ENCODE peak calls at places on chromosomes 16 and 17, in ten cellular contexts. One of them, this sample, is unnamed.

GRCh38 chr17:71188811-71189492 is 931.9 kb upstream of the SOX9 start:
- DNase-seq in OCI-M1: no peak
- DNase-seq in NCI-H446: no peak
- DNase-seq in AG04449: peak
- DNase-seq in GM18507: no peak
- DNase-seq in left cardiac atrium: no peak
- DNase-seq in pancreas: no peak
- DNase-seq in LoVo: peak
- DNase-seq in activated effector memory CD4-positive, alpha-beta T cell treated with Interleukin-2 at 50 U/mL for 16 hours: no peak
- DNase-seq in lower leg skin: no peak
- DNase-seq in this sample: peak

GRCh38 chr17:69820881-69821473 is 254.0 kb upstream of the KCNJ16 start:
- DNase-seq in LoVo: no peak
- DNase-seq in OCI-M1: no peak
- DNase-seq in lower leg skin: no peak
- DNase-seq in GM18507: no peak
- DNase-seq in pancreas: peak
- DNase-seq in NCI-H446: no peak
- DNase-seq in activated effector memory CD4-positive, alpha-beta T cell treated with Interleukin-2 at 50 U/mL for 16 hours: no peak
- DNase-seq in AG04449: no peak
- DNase-seq in left cardiac atrium: no peak
- DNase-seq in this sample: no peak

GRCh38 chr17:10614536-10615155 is 42.5 kb downstream of the MYH3 start:
- DNase-seq in GM18507: peak
- DNase-seq in lower leg skin: no peak
- DNase-seq in AG04449: no peak
- DNase-seq in activated effector memory CD4-positive, alpha-beta T cell treated with Interleukin-2 at 50 U/mL for 16 hours: no peak
- DNase-seq in NCI-H446: no peak
- DNase-seq in pancreas: no peak
- DNase-seq in left cardiac atrium: peak
- DNase-seq in OCI-M1: peak
- DNase-seq in LoVo: peak
- DNase-seq in this sample: peak

GRCh38 chr16:89575247-89576172 is at the start of gene CPNE7:
- DNase-seq in left cardiac atrium: no peak
- DNase-seq in OCI-M1: no peak
- DNase-seq in LoVo: peak
- DNase-seq in GM18507: peak
- DNase-seq in lower leg skin: no peak
- DNase-seq in activated effector memory CD4-positive, alpha-beta T cell treated with Interleukin-2 at 50 U/mL for 16 hours: no peak
- DNase-seq in AG04449: no peak
- DNase-seq in NCI-H446: no peak
- DNase-seq in pancreas: no peak
- DNase-seq in this sample: no peak

GRCh38 chr17:38415250-38416194 is 12.7 kb upstream of the ARHGAP23 start:
- DNase-seq in OCI-M1: peak
- DNase-seq in left cardiac atrium: no peak
- DNase-seq in AG04449: no peak
- DNase-seq in lower leg skin: no peak
- DNase-seq in pancreas: no peak
- DNase-seq in activated effector memory CD4-positive, alpha-beta T cell treated with Interleukin-2 at 50 U/mL for 16 hours: no peak
- DNase-seq in LoVo: peak
- DNase-seq in GM18507: no peak
- DNase-seq in NCI-H446: peak
- DNase-seq in this sample: peak

GRCh38 chr16:2969545-2970521 is 685 bp downstream of the PAQR4 start:
- DNase-seq in AG04449: no peak
- DNase-seq in LoVo: peak
- DNase-seq in OCI-M1: peak
- DNase-seq in NCI-H446: peak
- DNase-seq in GM18507: peak
- DNase-seq in left cardiac atrium: peak
- DNase-seq in pancreas: peak
- DNase-seq in lower leg skin: no peak
- DNase-seq in activated effector memory CD4-positive, alpha-beta T cell treated with Interleukin-2 at 50 U/mL for 16 hours: peak
- DNase-seq in this sample: peak

GRCh38 chr17:74601944-74602572 is 10.0 kb upstream of the CD300LD start:
- DNase-seq in LoVo: peak
- DNase-seq in NCI-H446: no peak
- DNase-seq in AG04449: no peak
- DNase-seq in activated effector memory CD4-positive, alpha-beta T cell treated with Interleukin-2 at 50 U/mL for 16 hours: no peak
- DNase-seq in pancreas: no peak
- DNase-seq in OCI-M1: peak
- DNase-seq in GM18507: no peak
- DNase-seq in left cardiac atrium: no peak
- DNase-seq in lower leg skin: no peak
- DNase-seq in this sample: peak

GRCh38 chr17:60327870-60328362 is 64.0 kb downstream of the USP32 start:
- DNase-seq in NCI-H446: no peak
- DNase-seq in OCI-M1: no peak
- DNase-seq in GM18507: no peak
- DNase-seq in lower leg skin: no peak
- DNase-seq in pancreas: peak
- DNase-seq in LoVo: no peak
- DNase-seq in activated effector memory CD4-positive, alpha-beta T cell treated with Interleukin-2 at 50 U/mL for 16 hours: no peak
- DNase-seq in AG04449: no peak
- DNase-seq in left cardiac atrium: no peak
- DNase-seq in this sample: no peak

GRCh38 chr16:23949630-23950290 is 114.0 kb downstream of the PRKCB start:
- DNase-seq in lower leg skin: no peak
- DNase-seq in activated effector memory CD4-positive, alpha-beta T cell treated with Interleukin-2 at 50 U/mL for 16 hours: peak
- DNase-seq in LoVo: no peak
- DNase-seq in AG04449: no peak
- DNase-seq in OCI-M1: peak
- DNase-seq in left cardiac atrium: peak
- DNase-seq in pancreas: no peak
- DNase-seq in GM18507: peak
- DNase-seq in NCI-H446: no peak
- DNase-seq in this sample: no peak

GRCh38 chr17:74532115-74532514 is 840 bp upstream of the CD300LB start:
- DNase-seq in activated effector memory CD4-positive, alpha-beta T cell treated with Interleukin-2 at 50 U/mL for 16 hours: no peak
- DNase-seq in GM18507: no peak
- DNase-seq in lower leg skin: peak
- DNase-seq in NCI-H446: peak
- DNase-seq in LoVo: no peak
- DNase-seq in AG04449: no peak
- DNase-seq in pancreas: no peak
- DNase-seq in left cardiac atrium: peak
- DNase-seq in OCI-M1: peak
- DNase-seq in this sample: no peak

GRCh38 chr16:81583893-81584705 is 139.5 kb downstream of the CMIP start:
- DNase-seq in OCI-M1: no peak
- DNase-seq in AG04449: no peak
- DNase-seq in LoVo: peak
- DNase-seq in lower leg skin: peak
- DNase-seq in pancreas: no peak
- DNase-seq in activated effector memory CD4-positive, alpha-beta T cell treated with Interleukin-2 at 50 U/mL for 16 hours: no peak
- DNase-seq in NCI-H446: no peak
- DNase-seq in left cardiac atrium: no peak
- DNase-seq in GM18507: no peak
- DNase-seq in this sample: peak

GRCh38 chr16:53782148-53782547 is 78.2 kb downstream of the FTO start:
- DNase-seq in left cardiac atrium: no peak
- DNase-seq in activated effector memory CD4-positive, alpha-beta T cell treated with Interleukin-2 at 50 U/mL for 16 hours: no peak
- DNase-seq in GM18507: no peak
- DNase-seq in LoVo: no peak
- DNase-seq in lower leg skin: no peak
- DNase-seq in NCI-H446: no peak
- DNase-seq in pancreas: no peak
- DNase-seq in OCI-M1: no peak
- DNase-seq in AG04449: no peak
- DNase-seq in this sample: no peak

GRCh38 chr16:56610609-56611111 is 2.3 kb downstream of the MT2A start:
- DNase-seq in GM18507: no peak
- DNase-seq in activated effector memory CD4-positive, alpha-beta T cell treated with Interleukin-2 at 50 U/mL for 16 hours: no peak
- DNase-seq in AG04449: no peak
- DNase-seq in LoVo: no peak
- DNase-seq in left cardiac atrium: no peak
- DNase-seq in lower leg skin: no peak
- DNase-seq in pancreas: no peak
- DNase-seq in NCI-H446: no peak
- DNase-seq in OCI-M1: no peak
- DNase-seq in this sample: no peak

GRCh38 chr17:50923611-50924010 is 57.5 kb upstream of the TOB1 start:
- DNase-seq in pancreas: peak
- DNase-seq in lower leg skin: no peak
- DNase-seq in GM18507: no peak
- DNase-seq in LoVo: no peak
- DNase-seq in NCI-H446: no peak
- DNase-seq in left cardiac atrium: no peak
- DNase-seq in OCI-M1: no peak
- DNase-seq in activated effector memory CD4-positive, alpha-beta T cell treated with Interleukin-2 at 50 U/mL for 16 hours: no peak
- DNase-seq in AG04449: no peak
- DNase-seq in this sample: no peak

GRCh38 chr17:64492481-64493109 is 4.3 kb downstream of the POLG2 start:
- DNase-seq in LoVo: peak
- DNase-seq in pancreas: no peak
- DNase-seq in OCI-M1: peak
- DNase-seq in lower leg skin: no peak
- DNase-seq in activated effector memory CD4-positive, alpha-beta T cell treated with Interleukin-2 at 50 U/mL for 16 hours: no peak
- DNase-seq in AG04449: no peak
- DNase-seq in left cardiac atrium: no peak
- DNase-seq in GM18507: no peak
- DNase-seq in NCI-H446: no peak
- DNase-seq in this sample: no peak

GRCh38 chr17:77164483-77165030 is 23.8 kb downstream of the SEC14L1 start:
- DNase-seq in pancreas: no peak
- DNase-seq in AG04449: no peak
- DNase-seq in LoVo: no peak
- DNase-seq in activated effector memory CD4-positive, alpha-beta T cell treated with Interleukin-2 at 50 U/mL for 16 hours: no peak
- DNase-seq in OCI-M1: peak
- DNase-seq in left cardiac atrium: peak
- DNase-seq in lower leg skin: no peak
- DNase-seq in NCI-H446: no peak
- DNase-seq in GM18507: no peak
- DNase-seq in this sample: no peak

GRCh38 chr16:86089341-86089900 is 190.5 kb downstream of the IRF8 start:
- DNase-seq in activated effector memory CD4-positive, alpha-beta T cell treated with Interleukin-2 at 50 U/mL for 16 hours: no peak
- DNase-seq in GM18507: no peak
- DNase-seq in left cardiac atrium: no peak
- DNase-seq in pancreas: no peak
- DNase-seq in lower leg skin: no peak
- DNase-seq in NCI-H446: no peak
- DNase-seq in LoVo: no peak
- DNase-seq in AG04449: no peak
- DNase-seq in OCI-M1: no peak
- DNase-seq in this sample: no peak

GRCh38 chr17:6048486-6048885 is 21.7 kb upstream of the WSCD1 start:
- DNase-seq in LoVo: no peak
- DNase-seq in activated effector memory CD4-positive, alpha-beta T cell treated with Interleukin-2 at 50 U/mL for 16 hours: no peak
- DNase-seq in pancreas: no peak
- DNase-seq in lower leg skin: no peak
- DNase-seq in left cardiac atrium: no peak
- DNase-seq in AG04449: no peak
- DNase-seq in OCI-M1: no peak
- DNase-seq in GM18507: no peak
- DNase-seq in NCI-H446: no peak
- DNase-seq in this sample: no peak

GRCh38 chr16:26665166-26665939 is 401.4 kb upstream of the C16orf82 start:
- DNase-seq in activated effector memory CD4-positive, alpha-beta T cell treated with Interleukin-2 at 50 U/mL for 16 hours: no peak
- DNase-seq in lower leg skin: no peak
- DNase-seq in AG04449: no peak
- DNase-seq in left cardiac atrium: no peak
- DNase-seq in GM18507: no peak
- DNase-seq in OCI-M1: no peak
- DNase-seq in NCI-H446: no peak
- DNase-seq in pancreas: no peak
- DNase-seq in LoVo: no peak
- DNase-seq in this sample: no peak

GRCh38 chr17:21161498-21162393 is 35.0 kb downstream of the DHRS7B start:
- DNase-seq in left cardiac atrium: no peak
- DNase-seq in lower leg skin: no peak
- DNase-seq in GM18507: no peak
- DNase-seq in AG04449: peak
- DNase-seq in LoVo: no peak
- DNase-seq in activated effector memory CD4-positive, alpha-beta T cell treated with Interleukin-2 at 50 U/mL for 16 hours: no peak
- DNase-seq in pancreas: no peak
- DNase-seq in NCI-H446: no peak
- DNase-seq in OCI-M1: no peak
- DNase-seq in this sample: no peak

GRCh38 chr16:84833142-84833495 is 13.3 kb downstream of the CRISPLD2 start:
- DNase-seq in activated effector memory CD4-positive, alpha-beta T cell treated with Interleukin-2 at 50 U/mL for 16 hours: no peak
- DNase-seq in AG04449: no peak
- DNase-seq in left cardiac atrium: no peak
- DNase-seq in lower leg skin: no peak
- DNase-seq in NCI-H446: no peak
- DNase-seq in LoVo: no peak
- DNase-seq in OCI-M1: no peak
- DNase-seq in GM18507: no peak
- DNase-seq in pancreas: no peak
- DNase-seq in this sample: no peak

GRCh38 chr17:38873646-38874380 is 4.0 kb downstream of the LASP1 start:
- DNase-seq in activated effector memory CD4-positive, alpha-beta T cell treated with Interleukin-2 at 50 U/mL for 16 hours: no peak
- DNase-seq in lower leg skin: no peak
- DNase-seq in AG04449: no peak
- DNase-seq in OCI-M1: no peak
- DNase-seq in LoVo: peak
- DNase-seq in NCI-H446: no peak
- DNase-seq in pancreas: peak
- DNase-seq in left cardiac atrium: no peak
- DNase-seq in GM18507: no peak
- DNase-seq in this sample: peak

GRCh38 chr16:87822002-87822390 is 47.3 kb downstream of the SLC7A5 start:
- DNase-seq in LoVo: no peak
- DNase-seq in left cardiac atrium: no peak
- DNase-seq in NCI-H446: no peak
- DNase-seq in GM18507: no peak
- DNase-seq in pancreas: no peak
- DNase-seq in activated effector memory CD4-positive, alpha-beta T cell treated with Interleukin-2 at 50 U/mL for 16 hours: no peak
- DNase-seq in lower leg skin: no peak
- DNase-seq in OCI-M1: no peak
- DNase-seq in AG04449: no peak
- DNase-seq in this sample: no peak

GRCh38 chr17:81400154-81400938 is 5.1 kb downstream of the BAHCC1 start:
- DNase-seq in pancreas: peak
- DNase-seq in left cardiac atrium: no peak
- DNase-seq in AG04449: no peak
- DNase-seq in OCI-M1: no peak
- DNase-seq in GM18507: no peak
- DNase-seq in LoVo: peak
- DNase-seq in activated effector memory CD4-positive, alpha-beta T cell treated with Interleukin-2 at 50 U/mL for 16 hours: no peak
- DNase-seq in lower leg skin: no peak
- DNase-seq in NCI-H446: no peak
- DNase-seq in this sample: peak

This sample was measured in PC-9.